ENCODE peak calls at places on chromosomes 6 and 20, in eight cellular contexts. A is CD4-positive, alpha-beta memory T cell; U is A673; R is OCI-LY7; I is HCT116; P is heart left ventricle; F is testis; M is uterus. C is an unnamed sample. For H3K9me3 and H3K4me1, the result is how much of the 10 kb centered on the place peaks cover.

GRCh38 chr6:117226778-117227177 is 38.6 kb upstream of the VGLL2 start:
- DNase-seq in A (no peak), U (no peak), R (no peak), I (no peak), P (no peak), F (no peak), M (no peak), C (no peak)

GRCh38 chr6:168294901-168295300 is 24.7 kb downstream of the DACT2 start:
- DNase-seq in A (no peak), U (no peak), R (no peak), I (no peak), P (no peak), F (no peak), M (no peak), C (no peak)

GRCh38 chr20:11401988-11402387 is 515.7 kb upstream of the BTBD3 start:
- DNase-seq in A (no peak), U (no peak), R (no peak), I (no peak), P (no peak), F (no peak), M (no peak), C (no peak)

GRCh38 chr6:158461954-158462353 is 97.9 kb upstream of the TMEM181 start:
- DNase-seq in A (no peak), U (no peak), R (no peak), I (no peak), P (no peak), F (no peak), M (no peak), C (no peak)

GRCh38 chr6:21149460-21149859 is 444.1 kb upstream of the SOX4 start:
- DNase-seq in A (no peak), U (no peak), R (no peak), I (no peak), P (no peak), F (no peak), M (no peak), C (no peak)

GRCh38 chr6:27940766-27941165 is 16.3 kb upstream of the OR2B6 start:
- DNase-seq in A (no peak), U (peak), R (no peak), I (no peak), P (no peak), F (no peak), M (no peak), C (no peak)

GRCh38 chr6:148535976-148536375 is 193.3 kb downstream of the SASH1 start:
- DNase-seq in A (no peak), U (no peak), R (no peak), I (no peak), P (no peak), F (no peak), M (no peak), C (no peak)

GRCh38 chr6:54071941-54072340 is 39.3 kb upstream of the MLIP start:
- DNase-seq in A (no peak), U (peak), R (no peak), I (no peak), P (no peak), F (no peak), M (no peak), C (no peak)

GRCh38 chr6:142820336-142821016 is 124.5 kb downstream of the HIVEP2 start:
- DNase-seq in A (no peak), U (no peak), R (no peak), I (no peak), P (no peak), F (no peak), M (no peak), C (no peak)

GRCh38 chr20:9610665-9611064 is 96.3 kb downstream of the LAMP5 start:
- DNase-seq in A (no peak), U (no peak), R (no peak), I (no peak), P (no peak), F (no peak), M (no peak), C (no peak)

GRCh38 chr20:23569570-23569969 is 1.3 kb upstream of the CST9L start:
- DNase-seq in A (no peak), U (no peak), R (no peak), I (no peak), P (no peak), F (no peak), M (no peak), C (no peak)

GRCh38 chr6:52362443-52363221 is 681 bp downstream of the PAQR8 start:
- DNase-seq in A (peak), U (peak), R (peak), I (no peak), P (peak), F (peak), M (peak), C (peak)

GRCh38 chr6:107116328-107116892 is 1.1 kb upstream of the BEND3 start:
- DNase-seq in A (no peak), U (peak), R (peak), I (no peak), P (no peak), F (peak), M (no peak), C (peak)

GRCh38 chr6:106637051-106637717 is 7.8 kb downstream of the QRSL1 start:
- DNase-seq in A (no peak), U (no peak), R (peak), I (no peak), P (no peak), F (no peak), M (no peak), C (no peak)

GRCh38 chr6:155524249-155524651 is 68.6 kb upstream of the NOX3 start:
- DNase-seq in A (no peak), U (peak), R (no peak), I (no peak), P (no peak), F (no peak), M (no peak), C (no peak)

GRCh38 chr6:37569999-37570776 is 70.5 kb upstream of the CCDC167 start:
- DNase-seq in A (no peak), U (no peak), R (peak), I (no peak), P (no peak), F (no peak), M (no peak), C (no peak)

GRCh38 chr6:15953152-15953880 is 175.6 kb upstream of the MYLIP start:
- DNase-seq in A (no peak), U (peak), R (no peak), I (no peak), P (no peak), F (no peak), M (no peak), C (no peak)

GRCh38 chr6:150770631-150771030 is 94.9 kb upstream of the MTHFD1L start:
- DNase-seq in A (no peak), U (no peak), R (no peak), I (no peak), P (no peak), F (no peak), M (no peak), C (no peak)

GRCh38 chr6:160348209-160348551 is at the start of gene SLC22A3:
- DNase-seq in A (no peak), U (no peak), R (no peak), I (no peak), P (peak), F (peak), M (peak), C (no peak)

GRCh38 chr6:169183233-169183632 is 70.4 kb downstream of the THBS2 start:
- DNase-seq in A (no peak), U (no peak), R (no peak), I (no peak), P (no peak), F (no peak), M (no peak), C (no peak)

GRCh38 chr20:45857836-45858250 is 429 bp downstream of the ZSWIM3 start:
- DNase-seq in A (no peak), U (peak), R (peak), I (no peak), P (no peak), F (no peak), M (no peak), C (peak)

GRCh38 chr6:42142118-42142835 is at the start of gene C6orf132:
- DNase-seq in A (peak), U (no peak), R (no peak), I (no peak), P (no peak), F (no peak), M (peak), C (no peak)

GRCh38 chr20:31707994-31708744 is 14.5 kb downstream of the BCL2L1 start:
- DNase-seq in A (no peak), U (no peak), R (peak), I (no peak), P (peak), F (peak), M (no peak), C (no peak)

GRCh38 chr20:36728986-36729385 is 16.9 kb downstream of the NDRG3 start:
- DNase-seq in A (no peak), U (peak), R (peak), I (no peak), P (no peak), F (no peak), M (no peak), C (no peak)

GRCh38 chr6:40715501-40716403 is 128.6 kb upstream of the LRFN2 start:
- DNase-seq in A (no peak), U (no peak), R (no peak), I (no peak), P (no peak), F (no peak), M (no peak), C (no peak)

GRCh38 chr6:104955927-104956662 is 812 bp upstream of the LIN28B start:
- DNase-seq in A (no peak), U (peak), R (no peak), I (no peak), P (no peak), F (no peak), M (no peak), C (peak)

GRCh38 chr6:144757730-144758129 is 472.6 kb downstream of the UTRN start:
- DNase-seq in A (no peak), U (no peak), R (no peak), I (no peak), P (no peak), F (no peak), M (no peak), C (peak)

GRCh38 chr6:52517502-52518278 is 59.2 kb downstream of the TRAM2 start:
- DNase-seq in A (no peak), U (peak), R (no peak), I (peak), P (peak), F (peak), M (peak), C (no peak)

GRCh38 chr6:34143884-34144580 is 1.9 kb downstream of the GRM4 start:
- DNase-seq in A (peak), U (peak), R (peak), I (no peak), P (no peak), F (peak), M (peak), C (peak)

GRCh38 chr20:46388945-46389344 is 17.5 kb downstream of the ELMO2 start:
- DNase-seq in A (no peak), U (no peak), R (no peak), I (no peak), P (no peak), F (no peak), M (no peak), C (no peak)

GRCh38 chr6:35341557-35341956 is 801 bp upstream of the PPARD start:
- DNase-seq in A (no peak), U (no peak), R (no peak), I (peak), P (no peak), F (no peak), M (no peak), C (no peak)

GRCh38 chr6:156950084-156950483 is 172.9 kb downstream of the ARID1B start:
- DNase-seq in A (no peak), U (no peak), R (no peak), I (no peak), P (no peak), F (no peak), M (no peak), C (no peak)

GRCh38 chr6:41715779-41716515 is 19.5 kb downstream of the TFEB start:
- DNase-seq in A (no peak), U (no peak), R (peak), I (no peak), P (no peak), F (no peak), M (no peak), C (no peak)

GRCh38 chr6:75084872-75085381 is 120.9 kb downstream of the COL12A1 start:
- DNase-seq in A (no peak), U (no peak), R (no peak), I (no peak), P (no peak), F (peak), M (no peak), C (no peak)

DNA sequence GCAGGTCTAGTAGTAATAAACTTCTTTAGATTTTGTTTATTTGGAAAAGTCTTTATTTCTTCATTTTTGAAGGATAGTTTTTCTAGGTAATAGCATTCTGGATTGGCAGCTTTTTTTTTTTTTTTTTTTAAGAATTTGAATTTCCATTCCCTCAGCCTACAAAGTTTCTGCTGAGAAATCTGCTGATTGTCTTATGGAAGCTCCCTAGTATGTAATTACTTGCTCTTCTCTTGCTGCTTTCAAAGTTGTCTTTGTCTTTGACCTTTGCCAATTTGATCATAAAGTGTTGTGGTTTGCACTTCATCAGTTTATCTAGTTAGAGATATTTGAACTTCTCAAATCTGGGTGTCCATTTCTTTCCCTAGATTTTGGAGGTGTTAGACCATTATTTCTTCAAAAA is 82.2 kb upstream of the GMDS start:
- DNase-seq in A (no peak), U (no peak), R (no peak), I (no peak), P (no peak), F (no peak), M (no peak), C (no peak)
- H3K9me3 ChIP-seq in A (under half), U (under half), R (under half), I (under half), P (half or more), F (under half), M (under half), C (under half)

DNA sequence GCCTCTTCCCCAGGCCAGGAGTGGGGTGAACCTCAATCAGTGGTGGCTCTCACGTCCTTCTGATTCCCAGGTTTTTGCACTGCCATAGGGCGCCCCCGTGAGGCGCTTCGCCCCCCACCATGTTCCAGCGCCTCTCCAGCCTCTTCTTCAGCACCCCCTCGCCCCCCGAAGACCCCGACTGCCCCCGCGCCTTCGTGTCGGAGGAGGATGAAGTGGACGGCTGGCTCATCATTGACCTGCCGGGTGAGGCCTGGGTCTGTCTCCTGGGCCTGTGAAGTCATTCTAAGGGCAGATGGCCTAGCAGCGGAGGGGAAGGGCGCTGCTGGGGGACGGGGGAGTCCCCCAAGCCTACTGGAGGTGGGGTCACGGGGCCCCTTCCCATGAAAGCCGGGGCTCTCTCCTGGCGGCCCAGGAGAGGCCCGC is 4.5 kb downstream of the TP53INP2 start:
- DNase-seq in A (peak), U (peak), R (peak), I (no peak), P (peak), F (peak), M (peak), C (peak)
- H3K4me1 ChIP-seq in A (under half), U (under half), R (under half), I (under half), P (half or more), F (under half), M (under half), C (under half)

DNA sequence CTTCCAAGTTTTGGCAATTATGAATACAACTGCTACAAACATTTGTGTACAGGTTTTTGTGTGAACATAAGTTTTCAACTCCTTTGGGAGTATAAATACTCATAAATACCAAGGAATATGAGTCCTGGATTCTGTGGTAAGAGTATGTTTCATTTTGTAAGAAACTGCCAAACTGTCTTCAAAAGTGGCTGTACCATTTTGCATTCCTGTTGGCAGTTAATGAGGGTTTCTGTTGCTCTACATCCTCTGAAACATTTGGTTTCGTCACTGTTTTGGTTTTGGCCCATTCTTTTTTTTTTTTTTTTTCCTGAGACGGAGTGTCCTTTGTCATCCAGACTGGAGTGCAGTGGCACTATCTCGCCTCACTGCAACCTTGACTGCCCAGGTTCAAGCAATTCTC is 8.5 kb downstream of the AP5S1 start:
- DNase-seq in A (no peak), U (no peak), R (no peak), I (no peak), P (no peak), F (no peak), M (no peak), C (no peak)
- H3K4me3 ChIP-seq in A (no peak), U (no peak), R (no peak), I (no peak), P (no peak), F (no peak), M (no peak), C (no peak)

GRCh38 chr6:63452117-63452516 is 120.2 kb upstream of the LOC128125822 start:
- DNase-seq in A (no peak), U (no peak), R (no peak), I (no peak), P (no peak), F (no peak), M (no peak), C (no peak)
- H3K9me3 ChIP-seq in A (under half), U (under half), R (under half), I (under half), P (under half), F (under half), M (under half), C (under half)

GRCh38 chr6:111844376-111844775 is 28.9 kb downstream of the FYN start:
- DNase-seq in A (no peak), U (no peak), R (no peak), I (no peak), P (no peak), F (no peak), M (no peak), C (no peak)
- H3K4me1 ChIP-seq in A (half or more), U (under half), R (under half), I (under half), P (half or more), F (under half), M (under half), C (under half)

DNA sequence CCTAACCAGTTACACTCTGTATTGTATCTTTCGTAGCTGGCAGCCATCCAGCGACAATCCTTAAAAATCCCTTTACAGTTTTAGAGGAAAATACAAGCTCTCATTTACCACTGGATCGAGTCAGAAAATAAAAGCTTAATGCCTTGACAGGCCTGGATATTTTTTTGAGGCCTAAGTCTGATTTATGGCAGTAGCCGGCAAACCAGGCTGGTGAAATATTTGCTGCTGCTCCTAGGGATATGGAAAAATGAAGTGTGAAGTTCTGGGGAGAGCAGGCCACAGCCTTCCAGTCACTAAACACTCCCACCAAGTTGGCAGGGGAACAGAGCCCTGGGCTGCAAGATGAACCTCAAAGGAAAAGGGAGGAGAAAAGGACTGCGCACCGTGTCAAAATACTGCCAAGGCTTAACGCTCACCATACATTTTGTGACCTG is 213.0 kb upstream of the SUPT3H start:
- DNase-seq in A (no peak), U (peak), R (no peak), I (no peak), P (no peak), F (peak), M (peak), C (no peak)
- H3K4me3 ChIP-seq in A (no peak), U (no peak), R (no peak), I (no peak), P (no peak), F (no peak), M (no peak), C (no peak)

C was measured in HAP-1.